ENCODE peak calls at places on chromosomes 1 and 21, in five cellular contexts. I is tibial artery; O is CD8-positive, alpha-beta T cell; E is T-helper 9 cell; P is activated gamma-delta T cell treated with anti-CD3 and anti-CD28 coated beads, Interleukin-2, amount 50 U/mL, for 16 hours. K is an unnamed sample.

GRCh38 chr1:1080122-1080753 is 6.1 kb upstream of the RNF223 start:
- DNase-seq in P (no peak), E (no peak), I (peak), O (no peak), K (peak)

GRCh38 chr1:205983925-205984725 is 19.1 kb downstream of the RAB7B start:
- DNase-seq in O (no peak), E (no peak), I (peak), P (no peak), K (no peak)

GRCh38 chr1:227733751-227734545 is 1.2 kb downstream of the JMJD4 start:
- DNase-seq in O (no peak), I (no peak), E (no peak), P (no peak), K (no peak)

GRCh38 chr1:199173356-199173755 is 534.5 kb downstream of the PTPRC start:
- DNase-seq in I (no peak), P (no peak), O (no peak), E (no peak), K (no peak)

GRCh38 chr1:74523873-74524480 is 11.6 kb upstream of the LRRC53 start:
- DNase-seq in P (no peak), E (no peak), O (no peak), I (no peak), K (no peak)

GRCh38 chr1:177983087-177983823 is 13.4 kb upstream of the SEC16B start:
- DNase-seq in E (no peak), O (no peak), P (no peak), I (no peak), K (no peak)

GRCh38 chr1:15788624-15789301 is 18.7 kb downstream of the UQCRHL start:
- DNase-seq in E (no peak), P (no peak), O (no peak), I (no peak), K (no peak)

GRCh38 chr1:30379684-30380624 is 343.4 kb downstream of the MATN1 start:
- DNase-seq in I (peak), E (peak), O (peak), P (peak), K (peak)

GRCh38 chr1:30511563-30512252 is 211.7 kb downstream of the MATN1 start:
- DNase-seq in P (no peak), E (no peak), O (no peak), I (peak), K (no peak)

GRCh38 chr1:226518375-226518774 is 30.2 kb upstream of the STUM start:
- DNase-seq in O (no peak), P (no peak), E (no peak), I (no peak), K (no peak)

GRCh38 chr1:155940531-155940992 is 876 bp upstream of the RXFP4 start:
- DNase-seq in E (no peak), P (no peak), I (peak), O (no peak), K (no peak)

GRCh38 chr1:84711091-84711490 is 20.8 kb upstream of the SSX2IP start:
- DNase-seq in E (no peak), I (no peak), O (no peak), P (no peak), K (no peak)

GRCh38 chr21:38679531-38679930 is 126.2 kb upstream of the ETS2 start:
- DNase-seq in I (no peak), P (no peak), O (no peak), E (no peak), K (no peak)

GRCh38 chr1:175678471-175678870 is 64.9 kb downstream of the TNR start:
- DNase-seq in O (no peak), I (no peak), E (no peak), P (no peak), K (no peak)

GRCh38 chr21:43984905-43985689 is 27.0 kb upstream of the TRAPPC10 start:
- DNase-seq in P (no peak), I (no peak), E (no peak), O (no peak), K (no peak)

GRCh38 chr1:154429118-154429517 is 24.0 kb downstream of the IL6R start:
- DNase-seq in P (no peak), E (no peak), I (no peak), O (no peak), K (no peak)

GRCh38 chr21:38306407-38306806 is 49.6 kb downstream of the KCNJ15 start:
- DNase-seq in P (no peak), E (no peak), O (no peak), I (no peak), K (no peak)

GRCh38 chr1:53942149-53942957 is 3.1 kb downstream of the IFT25 start:
- DNase-seq in O (no peak), E (no peak), P (no peak), I (no peak), K (no peak)

GRCh38 chr1:29243863-29244185 is 7.5 kb downstream of the PTPRU start:
- DNase-seq in I (no peak), P (no peak), O (no peak), E (no peak), K (no peak)

GRCh38 chr1:237098517-237098916 is 56.5 kb downstream of the RYR2 start:
- DNase-seq in P (no peak), O (no peak), E (no peak), I (no peak), K (no peak)

GRCh38 chr1:66217021-66217420 is 316.9 kb upstream of the SGIP1 start:
- DNase-seq in O (no peak), E (no peak), P (no peak), I (no peak), K (no peak)

GRCh38 chr1:156276966-156277381 is 5.7 kb downstream of the SMG5 start:
- DNase-seq in I (no peak), P (no peak), E (no peak), O (no peak), K (no peak)

GRCh38 chr1:10975567-10976326 is 36.7 kb upstream of the TARDBP start:
- DNase-seq in O (no peak), E (no peak), P (no peak), I (no peak), K (no peak)

GRCh38 chr1:202213361-202214088 is 19.9 kb downstream of the LGR6 start:
- DNase-seq in E (no peak), P (no peak), I (no peak), O (no peak), K (no peak)

GRCh38 chr1:10045480-10046355 is 13.0 kb downstream of the UBE4B start:
- DNase-seq in I (peak), P (no peak), E (no peak), O (no peak), K (no peak)

GRCh38 chr21:42105916-42106315 is 34.8 kb downstream of the UMODL1 start:
- DNase-seq in O (no peak), I (no peak), P (no peak), E (no peak), K (no peak)

GRCh38 chr1:31769720-31770390 is 5.7 kb upstream of the ADGRB2 start:
- DNase-seq in E (no peak), O (no peak), P (no peak), I (no peak), K (no peak)

GRCh38 chr1:227213426-227213825 is 104.9 kb downstream of the CDC42BPA start:
- DNase-seq in I (no peak), P (no peak), E (no peak), O (no peak), K (no peak)

GRCh38 chr1:233112184-233113008 is 162.0 kb downstream of the NTPCR start:
- DNase-seq in O (no peak), I (no peak), E (no peak), P (no peak), K (no peak)

GRCh38 chr1:183209533-183210158 is 23.6 kb downstream of the LAMC2 start:
- DNase-seq in I (no peak), P (no peak), O (no peak), E (no peak), K (no peak)

GRCh38 chr1:10835423-10836421 is 39.3 kb upstream of the CASZ1 start:
- DNase-seq in E (no peak), I (no peak), O (no peak), P (no peak), K (no peak)

GRCh38 chr21:38956791-38957571 is 151.3 kb downstream of the ETS2 start:
- DNase-seq in P (no peak), I (no peak), E (no peak), O (no peak), K (peak)